ENCODE peak calls at places on chromosome 7, in four cellular contexts. Q is GM12878, V is K562, W is HL-60. A is an unnamed sample.

GRCh38 chr7:47882635-47883034 is 65.6 kb downstream of the PKD1L1 start:
- DNase-seq in Q (no peak), V (no peak), W (no peak), A (no peak)

GRCh38 chr7:100779359-100779758 is 46.0 kb downstream of the ZAN start:
- DNase-seq in Q (no peak), V (no peak), W (no peak), A (no peak)

GRCh38 chr7:43834463-43835251 is 34.7 kb downstream of the MRPS24 start:
- DNase-seq in Q (peak; percentile 73), V (no peak), W (peak; percentile 25), A (no peak)

GRCh38 chr7:30755384-30756154 is 3.6 kb downstream of the INMT start:
- DNase-seq in Q (no peak), V (no peak), W (no peak), A (no peak)

GRCh38 chr7:738241-738640 is 11.2 kb upstream of the PRKAR1B start:
- DNase-seq in Q (no peak), V (no peak), W (no peak), A (no peak)

GRCh38 chr7:155677688-155678087 is 33.2 kb downstream of the RBM33 start:
- DNase-seq in Q (no peak), V (no peak), W (no peak), A (no peak)

GRCh38 chr7:151867912-151868804 is 8.8 kb downstream of the PRKAG2 start:
- DNase-seq in Q (no peak), V (no peak), W (no peak), A (no peak)

GRCh38 chr7:45089314-45089891 is 634 bp upstream of the NACAD start:
- DNase-seq in Q (no peak), V (peak; percentile 87), W (no peak), A (peak; percentile 77)

GRCh38 chr7:121126801-121127534 is 138.5 kb downstream of the CPED1 start:
- DNase-seq in Q (no peak), V (no peak), W (no peak), A (no peak)

GRCh38 chr7:39921505-39922250 is 28.4 kb upstream of the CDK13 start:
- DNase-seq in Q (no peak), V (no peak), W (no peak), A (no peak)

GRCh38 chr7:39969431-39969830 is 19.4 kb downstream of the CDK13 start:
- DNase-seq in Q (no peak), V (no peak), W (no peak), A (no peak)

GRCh38 chr7:37491919-37492694 is 43.4 kb upstream of the ELMO1 start:
- DNase-seq in Q (no peak), V (no peak), W (no peak), A (no peak)

GRCh38 chr7:7911339-7911738 is 57.3 kb upstream of the GLCCI1 start:
- DNase-seq in Q (no peak), V (no peak), W (no peak), A (no peak)

GRCh38 chr7:117061751-117062150 is 108.5 kb downstream of the ST7 start:
- DNase-seq in Q (no peak), V (no peak), W (no peak), A (no peak)

GRCh38 chr7:79334841-79335240 is 118.6 kb downstream of the MAGI2 start:
- DNase-seq in Q (no peak), V (no peak), W (no peak), A (no peak)

GRCh38 chr7:2958416-2959342 is 85.0 kb downstream of the CARD11 start:
- DNase-seq in Q (no peak), V (no peak), W (no peak), A (no peak)

GRCh38 chr7:88664630-88665233 is 94.8 kb upstream of the ZNF804B start:
- DNase-seq in Q (no peak), V (no peak), W (no peak), A (no peak)

GRCh38 chr7:490461-491291 is 29.0 kb downstream of the PDGFA start:
- DNase-seq in Q (peak; percentile 8), V (no peak), W (no peak), A (no peak)

GRCh38 chr7:35905555-35905954 is 104.7 kb downstream of the SEPTIN7 start:
- DNase-seq in Q (no peak), V (no peak), W (no peak), A (no peak)

GRCh38 chr7:133601607-133602006 is 348.7 kb downstream of the EXOC4 start:
- DNase-seq in Q (no peak), V (no peak), W (no peak), A (no peak)
- TF ChIP-seq SPI1 in Q (no peak), V (no peak), W (no peak), A (no peak)

DNA sequence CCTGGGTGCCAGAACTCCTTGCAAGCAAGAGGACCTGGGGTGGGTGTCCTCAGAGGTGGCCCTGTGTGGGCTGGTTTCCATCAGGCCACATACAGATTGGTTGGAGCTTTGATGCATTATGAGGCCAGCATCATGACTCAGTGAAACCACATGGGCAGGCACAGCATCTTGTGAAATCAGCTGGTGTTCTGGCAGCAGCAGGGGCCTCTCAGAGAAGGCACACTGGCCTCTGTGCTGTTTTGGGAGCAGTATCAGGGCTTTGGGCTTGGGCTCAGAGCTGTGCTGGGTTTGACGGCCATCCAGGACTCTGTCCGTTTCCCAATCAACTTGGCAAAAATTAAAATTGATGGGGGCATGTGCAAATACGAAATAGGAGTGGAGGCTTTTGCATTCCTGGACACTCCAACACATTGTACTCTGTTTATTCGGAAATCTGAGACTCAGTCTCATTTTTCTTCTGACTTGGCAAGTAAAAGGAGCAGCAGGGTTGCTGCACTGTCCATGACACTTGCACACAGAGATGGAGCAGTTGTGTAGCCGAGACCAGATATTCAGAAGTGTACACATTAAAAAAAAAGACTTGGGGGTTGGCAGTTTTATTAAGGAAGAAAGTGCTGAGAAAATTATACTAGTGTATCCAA is 190.9 kb downstream of the BMPER start:
- DNase-seq in Q (no peak), V (no peak), W (no peak), A (no peak)
- TF ChIP-seq SPI1 in Q (no peak), V (no peak), W (no peak), A (no peak)

GRCh38 chr7:46283852-46284251 is 362.8 kb upstream of the IGFBP3 start:
- DNase-seq in Q (no peak), V (no peak), W (no peak), A (no peak)
- TF ChIP-seq SPI1 in Q (no peak), V (no peak), W (no peak), A (no peak)

GRCh38 chr7:50647286-50647980 is 82.2 kb upstream of the DDC start:
- DNase-seq in Q (no peak), V (no peak), W (no peak), A (no peak)
- TF ChIP-seq SPI1 in Q (no peak), V (no peak), W (no peak), A (no peak)

A was measured in GM12891.